ENCODE peak calls at places on chromosome 15, in six cellular contexts. One of them, this sample, is unnamed.

GRCh38 chr15:77508541-77509505 is 88.1 kb downstream of the HMG20A start:
- DNase-seq in A549: no peak
- DNase-seq in K562: no peak
- DNase-seq in endothelial cell of umbilical vein: peak; percentile 45
- DNase-seq in GM12878: no peak
- DNase-seq in HCT116: no peak
- DNase-seq in this sample: no peak

GRCh38 chr15:43516185-43516584 is 1.2 kb upstream of the MAP1A start:
- DNase-seq in A549: no peak
- DNase-seq in K562: peak; percentile 27
- DNase-seq in endothelial cell of umbilical vein: no peak
- DNase-seq in GM12878: no peak
- DNase-seq in HCT116: no peak
- DNase-seq in this sample: no peak

GRCh38 chr15:61749169-61749568 is 311.1 kb downstream of the VPS13C start:
- DNase-seq in A549: no peak
- DNase-seq in K562: no peak
- DNase-seq in endothelial cell of umbilical vein: no peak
- DNase-seq in GM12878: no peak
- DNase-seq in HCT116: no peak
- DNase-seq in this sample: no peak

GRCh38 chr15:59867436-59867835 is 136.7 kb upstream of the FOXB1 start:
- DNase-seq in A549: no peak
- DNase-seq in K562: no peak
- DNase-seq in endothelial cell of umbilical vein: no peak
- DNase-seq in GM12878: no peak
- DNase-seq in HCT116: no peak
- DNase-seq in this sample: no peak

GRCh38 chr15:56241374-56242085 is 2.1 kb downstream of the RFX7 start:
- DNase-seq in A549: no peak
- DNase-seq in K562: no peak
- DNase-seq in endothelial cell of umbilical vein: peak; percentile 6
- DNase-seq in GM12878: no peak
- DNase-seq in HCT116: no peak
- DNase-seq in this sample: no peak

GRCh38 chr15:60582370-60583036 is 103.6 kb upstream of the ICE2 start:
- DNase-seq in A549: no peak
- DNase-seq in K562: no peak
- DNase-seq in endothelial cell of umbilical vein: peak; percentile 49
- DNase-seq in GM12878: no peak
- DNase-seq in HCT116: no peak
- DNase-seq in this sample: no peak

GRCh38 chr15:79130535-79131130 is 40.1 kb upstream of the RASGRF1 start:
- DNase-seq in A549: peak; percentile 30
- DNase-seq in K562: no peak
- DNase-seq in endothelial cell of umbilical vein: no peak
- DNase-seq in GM12878: no peak
- DNase-seq in HCT116: no peak
- DNase-seq in this sample: no peak

GRCh38 chr15:100114100-100114499 is 227.7 kb downstream of the ADAMTS17 start:
- DNase-seq in A549: no peak
- DNase-seq in K562: no peak
- DNase-seq in endothelial cell of umbilical vein: peak; percentile 77
- DNase-seq in GM12878: no peak
- DNase-seq in HCT116: no peak
- DNase-seq in this sample: no peak

GRCh38 chr15:94052711-94053110 is 178.7 kb upstream of the MCTP2 start:
- DNase-seq in A549: no peak
- DNase-seq in K562: no peak
- DNase-seq in endothelial cell of umbilical vein: no peak
- DNase-seq in GM12878: no peak
- DNase-seq in HCT116: no peak
- DNase-seq in this sample: no peak

GRCh38 chr15:57651445-57651844 is 55.1 kb upstream of the POLR2M start:
- DNase-seq in A549: no peak
- DNase-seq in K562: no peak
- DNase-seq in endothelial cell of umbilical vein: no peak
- DNase-seq in GM12878: no peak
- DNase-seq in HCT116: no peak
- DNase-seq in this sample: no peak

GRCh38 chr15:64070965-64071851 is 22.4 kb downstream of the CIAO2A start:
- DNase-seq in A549: peak; percentile 60
- DNase-seq in K562: peak; percentile 77
- DNase-seq in endothelial cell of umbilical vein: peak; percentile 86
- DNase-seq in GM12878: no peak
- DNase-seq in HCT116: no peak
- DNase-seq in this sample: no peak

GRCh38 chr15:61499371-61499770 is 270.3 kb upstream of the RORA start:
- DNase-seq in A549: no peak
- DNase-seq in K562: no peak
- DNase-seq in endothelial cell of umbilical vein: no peak
- DNase-seq in GM12878: no peak
- DNase-seq in HCT116: no peak
- DNase-seq in this sample: no peak

GRCh38 chr15:96180062-96180745 is 150.3 kb upstream of the NR2F2 start:
- DNase-seq in A549: no peak
- DNase-seq in K562: peak; percentile 22
- DNase-seq in endothelial cell of umbilical vein: no peak
- DNase-seq in GM12878: no peak
- DNase-seq in HCT116: no peak
- DNase-seq in this sample: no peak

GRCh38 chr15:50945725-50946124 is 37.2 kb downstream of the AP4E1 start:
- DNase-seq in A549: no peak
- DNase-seq in K562: no peak
- DNase-seq in endothelial cell of umbilical vein: peak; percentile 32
- DNase-seq in GM12878: no peak
- DNase-seq in HCT116: no peak
- DNase-seq in this sample: no peak

GRCh38 chr15:85581495-85581894 is 201.1 kb downstream of the AKAP13 start:
- DNase-seq in A549: no peak
- DNase-seq in K562: no peak
- DNase-seq in endothelial cell of umbilical vein: no peak
- DNase-seq in GM12878: no peak
- DNase-seq in HCT116: no peak
- DNase-seq in this sample: no peak

GRCh38 chr15:73781038-73781925 is 28.1 kb upstream of the INSYN1 start:
- DNase-seq in A549: peak; percentile 21
- DNase-seq in K562: peak; percentile 79
- DNase-seq in endothelial cell of umbilical vein: no peak
- DNase-seq in GM12878: no peak
- DNase-seq in HCT116: no peak
- DNase-seq in this sample: peak; percentile 24

GRCh38 chr15:73940061-73940981 is 14.1 kb downstream of the LOXL1 start:
- DNase-seq in A549: no peak
- DNase-seq in K562: no peak
- DNase-seq in endothelial cell of umbilical vein: no peak
- DNase-seq in GM12878: no peak
- DNase-seq in HCT116: no peak
- DNase-seq in this sample: no peak

GRCh38 chr15:73683257-73683623 is 943 bp upstream of the CD276 start:
- DNase-seq in A549: no peak
- DNase-seq in K562: no peak
- DNase-seq in endothelial cell of umbilical vein: no peak
- DNase-seq in GM12878: no peak
- DNase-seq in HCT116: no peak
- DNase-seq in this sample: no peak

GRCh38 chr15:81002254-81003022 is 1.7 kb downstream of the TLNRD1 start:
- DNase-seq in A549: no peak
- DNase-seq in K562: no peak
- DNase-seq in endothelial cell of umbilical vein: peak; percentile 51
- DNase-seq in GM12878: no peak
- DNase-seq in HCT116: no peak
- DNase-seq in this sample: no peak

GRCh38 chr15:61084944-61085367 is 144.1 kb downstream of the RORA start:
- DNase-seq in A549: no peak
- DNase-seq in K562: peak; percentile 5
- DNase-seq in endothelial cell of umbilical vein: no peak
- DNase-seq in GM12878: no peak
- DNase-seq in HCT116: no peak
- DNase-seq in this sample: peak; percentile 79

GRCh38 chr15:99253381-99254090 is 2.3 kb downstream of the LRRC28 start:
- DNase-seq in A549: no peak
- DNase-seq in K562: no peak
- DNase-seq in endothelial cell of umbilical vein: no peak
- DNase-seq in GM12878: no peak
- DNase-seq in HCT116: no peak
- DNase-seq in this sample: no peak

GRCh38 chr15:68205558-68205944 is 419 bp upstream of the CALML4 start:
- DNase-seq in A549: no peak
- DNase-seq in K562: no peak
- DNase-seq in endothelial cell of umbilical vein: no peak
- DNase-seq in GM12878: no peak
- DNase-seq in HCT116: no peak
- DNase-seq in this sample: no peak
- H3K4me3 ChIP-seq in A549: no peak overlapping the region
- H3K4me3 ChIP-seq in K562: peak overlapping the region; percentile 27
- H3K4me3 ChIP-seq in endothelial cell of umbilical vein: no peak overlapping the region
- H3K4me3 ChIP-seq in GM12878: no peak overlapping the region
- H3K4me3 ChIP-seq in HCT116: no peak overlapping the region
- H3K4me3 ChIP-seq in this sample: no peak overlapping the region

GRCh38 chr15:88894819-88895767 is at the start of gene HAPLN3:
- DNase-seq in A549: peak; percentile 90
- DNase-seq in K562: peak; percentile 57
- DNase-seq in endothelial cell of umbilical vein: peak; percentile 52
- DNase-seq in GM12878: no peak
- DNase-seq in HCT116: no peak
- DNase-seq in this sample: peak; percentile 42
- TF ChIP-seq MAX in A549: peak; percentile 78
- TF ChIP-seq MAX in K562: no peak
- TF ChIP-seq MAX in endothelial cell of umbilical vein: no peak
- TF ChIP-seq MAX in GM12878: no peak
- TF ChIP-seq MAX in HCT116: no peak
- TF ChIP-seq MAX in this sample: no peak

GRCh38 chr15:52788099-52788986 is 1.8 kb downstream of the ONECUT1 start:
- DNase-seq in A549: no peak
- DNase-seq in K562: no peak
- DNase-seq in endothelial cell of umbilical vein: no peak
- DNase-seq in GM12878: no peak
- DNase-seq in HCT116: no peak
- DNase-seq in this sample: no peak
- H3K4me3 ChIP-seq in A549: peak overlapping the region; percentile 49
- H3K4me3 ChIP-seq in K562: no peak overlapping the region
- H3K4me3 ChIP-seq in endothelial cell of umbilical vein: no peak overlapping the region
- H3K4me3 ChIP-seq in GM12878: no peak overlapping the region
- H3K4me3 ChIP-seq in HCT116: no peak overlapping the region
- H3K4me3 ChIP-seq in this sample: no peak overlapping the region

GRCh38 chr15:69647160-69647513 is 194.5 kb downstream of the RPLP1 start:
- DNase-seq in A549: no peak
- DNase-seq in K562: no peak
- DNase-seq in endothelial cell of umbilical vein: no peak
- DNase-seq in GM12878: no peak
- DNase-seq in HCT116: no peak
- DNase-seq in this sample: no peak
- TF ChIP-seq MAX in A549: no peak
- TF ChIP-seq MAX in K562: no peak
- TF ChIP-seq MAX in endothelial cell of umbilical vein: no peak
- TF ChIP-seq MAX in GM12878: no peak
- TF ChIP-seq MAX in HCT116: no peak
- TF ChIP-seq MAX in this sample: no peak

GRCh38 chr15:88987590-88987950 is 74.4 kb upstream of the MFGE8 start:
- DNase-seq in A549: no peak
- DNase-seq in K562: no peak
- DNase-seq in endothelial cell of umbilical vein: no peak
- DNase-seq in GM12878: no peak
- DNase-seq in HCT116: no peak
- DNase-seq in this sample: no peak
- H3K4me3 ChIP-seq in A549: no peak overlapping the region
- H3K4me3 ChIP-seq in K562: no peak overlapping the region
- H3K4me3 ChIP-seq in endothelial cell of umbilical vein: no peak overlapping the region
- H3K4me3 ChIP-seq in GM12878: no peak overlapping the region
- H3K4me3 ChIP-seq in HCT116: no peak overlapping the region
- H3K4me3 ChIP-seq in this sample: no peak overlapping the region

GRCh38 chr15:45221053-45221599 is 30.9 kb upstream of the SLC28A2 start:
- DNase-seq in A549: no peak
- DNase-seq in K562: no peak
- DNase-seq in endothelial cell of umbilical vein: no peak
- DNase-seq in GM12878: no peak
- DNase-seq in HCT116: no peak
- DNase-seq in this sample: no peak
- TF ChIP-seq MAX in A549: no peak
- TF ChIP-seq MAX in K562: no peak
- TF ChIP-seq MAX in endothelial cell of umbilical vein: no peak
- TF ChIP-seq MAX in GM12878: no peak
- TF ChIP-seq MAX in HCT116: no peak
- TF ChIP-seq MAX in this sample: no peak

DNA sequence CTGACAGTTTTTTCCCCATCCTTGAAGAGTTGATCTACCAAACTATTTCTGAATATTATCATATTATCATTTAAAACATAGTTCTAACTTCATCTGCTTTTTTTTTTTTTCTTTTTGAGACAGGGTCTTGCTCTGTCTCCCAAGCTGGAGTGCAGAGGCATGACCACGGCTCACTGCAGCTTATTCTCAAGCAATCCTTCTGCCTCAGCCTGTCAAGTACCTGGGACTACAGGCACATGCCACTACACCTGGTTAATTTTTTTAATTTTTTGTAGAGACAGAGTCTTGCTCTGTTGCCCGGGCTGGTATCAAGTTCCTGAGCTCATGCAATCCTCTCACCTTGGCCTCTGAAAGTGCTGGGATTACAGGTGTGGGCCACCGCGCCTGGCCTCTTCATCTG is 1.3 kb downstream of the EIF2AK4 start:
- DNase-seq in A549: no peak
- DNase-seq in K562: no peak
- DNase-seq in endothelial cell of umbilical vein: no peak
- DNase-seq in GM12878: no peak
- DNase-seq in HCT116: no peak
- DNase-seq in this sample: no peak
- H3K4me3 ChIP-seq in A549: peak overlapping the region; percentile 73
- H3K4me3 ChIP-seq in K562: no peak overlapping the region
- H3K4me3 ChIP-seq in endothelial cell of umbilical vein: no peak overlapping the region
- H3K4me3 ChIP-seq in GM12878: peak overlapping the region; percentile 80
- H3K4me3 ChIP-seq in HCT116: peak overlapping the region; percentile 80
- H3K4me3 ChIP-seq in this sample: peak overlapping the region; percentile 94

This sample was measured in NB4.